ENCODE peak calls at places on chromosome 22, in six cellular contexts. O is K562, R is A549, A is GM12878, N is HepG2, U is endothelial cell of umbilical vein. H is an unnamed sample.

GRCh38 chr22:37544955-37545702 is 15.2 kb upstream of the CDC42EP1 start:
- DNase-seq in O (peak), R (peak), A (no peak), N (peak), U (peak), H (peak)

GRCh38 chr22:25057013-25057881 is 104.7 kb downstream of the KIAA1671 start:
- DNase-seq in O (peak), R (peak), A (no peak), N (peak), U (peak), H (peak)

GRCh38 chr22:37157516-37158289 is 8.0 kb upstream of the IL2RB start:
- DNase-seq in O (no peak), R (no peak), A (no peak), N (no peak), U (no peak), H (no peak)

GRCh38 chr22:50252081-50253045 is 1.3 kb upstream of the HDAC10 start:
- DNase-seq in O (no peak), R (peak), A (no peak), N (peak), U (peak), H (peak)

GRCh38 chr22:25113316-25113721 is 86.3 kb upstream of the CRYBB3 start:
- DNase-seq in O (no peak), R (no peak), A (no peak), N (no peak), U (peak), H (no peak)

GRCh38 chr22:41565403-41566054 is 4.7 kb downstream of the CSDC2 start:
- DNase-seq in O (peak), R (peak), A (no peak), N (peak), U (peak), H (peak)

GRCh38 chr22:39214383-39215069 is 30.3 kb downstream of the PDGFB start:
- DNase-seq in O (no peak), R (peak), A (no peak), N (peak), U (no peak), H (no peak)

GRCh38 chr22:25895678-25896077 is 153.7 kb downstream of the MYO18B start:
- DNase-seq in O (no peak), R (no peak), A (no peak), N (no peak), U (no peak), H (no peak)

GRCh38 chr22:39250838-39251237 is 6.1 kb upstream of the PDGFB start:
- DNase-seq in O (no peak), R (no peak), A (no peak), N (no peak), U (no peak), H (no peak)

GRCh38 chr22:49894321-49895072 is 23.7 kb downstream of the ALG12 start:
- DNase-seq in O (peak), R (no peak), A (no peak), N (no peak), U (no peak), H (no peak)

GRCh38 chr22:22241554-22241898 is 3.1 kb upstream of the VPREB1 start:
- DNase-seq in O (no peak), R (no peak), A (no peak), N (no peak), U (no peak), H (no peak)

GRCh38 chr22:25774575-25775026 is 32.6 kb downstream of the MYO18B start:
- DNase-seq in O (no peak), R (no peak), A (no peak), N (no peak), U (no peak), H (no peak)

GRCh38 chr22:21762712-21763581 is 27.4 kb upstream of the YPEL1 start:
- DNase-seq in O (no peak), R (no peak), A (no peak), N (no peak), U (no peak), H (no peak)

GRCh38 chr22:28112130-28112529 is 193.1 kb upstream of the PITPNB start:
- DNase-seq in O (no peak), R (no peak), A (no peak), N (no peak), U (no peak), H (no peak)

GRCh38 chr22:40749006-40749405 is 69.7 kb downstream of the MCHR1 start:
- DNase-seq in O (no peak), R (no peak), A (no peak), N (no peak), U (no peak), H (no peak)

GRCh38 chr22:42994917-42995562 is 19.9 kb downstream of the PACSIN2 start:
- DNase-seq in O (no peak), R (peak), A (peak), N (peak), U (peak), H (peak)

GRCh38 chr22:41445171-41446056 is 1.2 kb downstream of the TOB2 start:
- DNase-seq in O (peak), R (peak), A (no peak), N (no peak), U (peak), H (peak)

GRCh38 chr22:33821290-33821689 is 99.0 kb downstream of the LARGE1 start:
- DNase-seq in O (no peak), R (no peak), A (no peak), N (no peak), U (no peak), H (no peak)

GRCh38 chr22:31048570-31048969 is 32.5 kb upstream of the SMTN start:
- DNase-seq in O (no peak), R (no peak), A (no peak), N (no peak), U (no peak), H (no peak)

GRCh38 chr22:44366372-44367310 is 53.9 kb upstream of the SHISAL1 start:
- DNase-seq in O (no peak), R (no peak), A (no peak), N (no peak), U (peak), H (no peak)

GRCh38 chr22:40525250-40525884 is 111.2 kb downstream of the MRTFA start:
- DNase-seq in O (peak), R (peak), A (no peak), N (peak), U (peak), H (peak)

GRCh38 chr22:23219787-23220484 is 39.6 kb downstream of the BCR start:
- DNase-seq in O (peak), R (no peak), A (peak), N (no peak), U (peak), H (peak)

GRCh38 chr22:20656902-20657836 is 116.7 kb upstream of the SERPIND1 start:
- DNase-seq in O (peak), R (peak), A (no peak), N (peak), U (no peak), H (peak)

GRCh38 chr22:26545385-26545784 is 33.1 kb upstream of the TFIP11 start:
- DNase-seq in O (no peak), R (no peak), A (no peak), N (no peak), U (no peak), H (no peak)

GRCh38 chr22:40911772-40912171 is 39.4 kb upstream of the RBX1 start:
- DNase-seq in O (no peak), R (no peak), A (no peak), N (no peak), U (no peak), H (no peak)

GRCh38 chr22:37218399-37218770 is 6.1 kb upstream of the SSTR3 start:
- DNase-seq in O (no peak), R (no peak), A (no peak), N (no peak), U (no peak), H (no peak)

GRCh38 chr22:39215430-39216142 is 29.2 kb downstream of the PDGFB start:
- DNase-seq in O (peak), R (peak), A (no peak), N (no peak), U (no peak), H (no peak)

GRCh38 chr22:37504964-37505363 is 14.3 kb downstream of the CARD10 start:
- DNase-seq in O (no peak), R (no peak), A (no peak), N (no peak), U (no peak), H (no peak)

GRCh38 chr22:35568751-35569725 is 28.4 kb downstream of the RASD2 start:
- DNase-seq in O (no peak), R (no peak), A (no peak), N (no peak), U (no peak), H (no peak)
- TF ChIP-seq MYC in O (no peak), R (no peak), A (no peak), N (no peak), U (no peak), H (no peak)

DNA sequence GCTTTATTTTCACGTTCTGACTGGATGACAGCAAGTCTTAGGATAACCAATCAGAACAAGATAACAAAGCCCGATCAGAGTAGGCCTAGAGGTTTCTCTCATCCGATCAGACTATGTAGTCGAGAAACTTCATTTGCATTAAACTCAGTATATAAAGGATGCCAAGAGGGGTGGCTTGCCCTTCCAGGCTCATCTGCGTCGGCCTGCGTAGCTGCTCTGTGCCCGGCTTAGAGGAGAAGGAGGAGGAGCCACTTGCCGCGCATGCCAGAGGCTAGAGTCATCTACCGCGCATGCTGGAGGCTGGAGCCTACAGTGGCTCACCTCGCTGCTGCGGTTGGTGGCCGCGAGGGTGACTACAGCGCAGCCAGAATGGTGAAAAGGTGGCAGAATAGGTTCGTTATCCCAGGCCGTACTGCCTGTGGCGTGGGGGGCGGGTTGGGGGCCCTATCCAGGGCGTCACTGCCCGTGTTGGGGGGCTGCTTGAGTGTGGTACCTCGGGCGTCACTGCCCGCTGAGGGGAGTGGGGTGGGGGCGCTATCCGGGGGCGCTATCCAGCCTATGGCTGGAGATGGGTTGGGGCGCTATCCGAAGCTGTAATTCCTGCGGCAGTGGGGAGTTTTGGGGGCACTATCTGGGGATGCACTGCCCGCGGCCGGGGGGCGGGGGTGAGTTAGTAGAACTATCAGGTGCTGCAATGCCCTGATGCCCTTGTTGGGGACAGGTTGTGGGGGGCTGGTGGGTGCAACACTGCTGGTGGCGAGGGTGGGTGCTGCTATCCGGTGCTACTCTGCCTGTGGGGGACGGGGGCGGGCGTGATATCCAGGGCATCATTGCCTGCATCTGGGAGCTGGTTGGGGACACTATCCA is at the start of gene RFPL2:
- DNase-seq in O (peak), R (peak), A (no peak), N (peak), U (peak), H (peak)
- TF ChIP-seq CTCF in O (no peak), R (no peak), A (no peak), N (peak), U (no peak), H (no peak)

GRCh38 chr22:47612136-47612910 is 849.9 kb downstream of the TBC1D22A start:
- DNase-seq in O (no peak), R (no peak), A (no peak), N (no peak), U (no peak), H (no peak)
- H3K4me3 ChIP-seq in O (no peak), R (no peak), A (no peak), N (no peak), U (no peak), H (no peak)

DNA sequence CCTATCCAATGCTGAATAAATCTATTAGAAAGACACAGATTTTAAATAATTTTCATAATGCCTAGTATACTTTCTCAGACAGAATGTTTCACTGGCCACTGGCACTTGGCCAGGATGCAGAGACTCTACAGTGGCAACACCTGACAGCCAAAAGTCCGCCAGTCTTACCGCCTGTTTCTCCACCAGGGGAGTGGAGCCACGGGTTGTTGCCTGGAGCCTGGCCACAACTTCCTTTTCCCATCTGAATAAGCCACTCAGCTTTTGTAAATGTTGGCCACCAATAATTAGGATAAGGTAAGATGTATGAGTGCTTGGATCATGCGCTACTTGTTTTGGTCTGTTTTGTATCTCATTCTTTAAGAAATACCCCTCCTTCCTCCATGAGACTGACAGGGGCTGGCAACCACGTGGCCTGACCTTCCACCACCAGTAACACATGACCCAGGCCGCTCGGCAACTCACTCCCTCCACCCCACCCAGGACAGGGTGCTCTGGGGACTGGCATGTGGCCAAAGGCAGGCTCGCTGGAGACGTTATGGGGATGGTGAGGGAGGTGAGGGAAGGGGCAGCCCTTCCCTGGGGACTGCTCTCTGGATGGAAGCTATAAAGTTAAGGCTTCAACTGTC is 93.0 kb upstream of the BID start:
- DNase-seq in O (peak), R (no peak), A (no peak), N (no peak), U (no peak), H (peak)
- TF ChIP-seq MYC in O (peak), R (no peak), A (no peak), N (no peak), U (no peak), H (no peak)